ENCODE peak calls at places on chromosomes 7 and 10, in six cellular contexts. One of them, this sample, is unnamed.

GRCh38 chr10:128040096-128040495 is 86.1 kb downstream of the MKI67 start:
- DNase-seq in sigmoid colon: peak; percentile 51
- DNase-seq in K562: no peak
- DNase-seq in right lobe of liver: no peak
- DNase-seq in uterus: no peak
- DNase-seq in tibial nerve: no peak
- DNase-seq in this sample: no peak

GRCh38 chr7:23377134-23377533 is 78.0 kb downstream of the MALSU1 start:
- DNase-seq in sigmoid colon: no peak
- DNase-seq in K562: no peak
- DNase-seq in right lobe of liver: no peak
- DNase-seq in uterus: no peak
- DNase-seq in tibial nerve: no peak
- DNase-seq in this sample: no peak

GRCh38 chr10:108086502-108086901 is 922.0 kb upstream of the SORCS1 start:
- DNase-seq in sigmoid colon: no peak
- DNase-seq in K562: no peak
- DNase-seq in right lobe of liver: no peak
- DNase-seq in uterus: no peak
- DNase-seq in tibial nerve: no peak
- DNase-seq in this sample: no peak

GRCh38 chr10:44422631-44423030 is 37.7 kb upstream of the CXCL12 start:
- DNase-seq in sigmoid colon: no peak
- DNase-seq in K562: no peak
- DNase-seq in right lobe of liver: no peak
- DNase-seq in uterus: no peak
- DNase-seq in tibial nerve: no peak
- DNase-seq in this sample: no peak

GRCh38 chr7:15104411-15105092 is 202.0 kb upstream of the DGKB start:
- DNase-seq in sigmoid colon: no peak
- DNase-seq in K562: no peak
- DNase-seq in right lobe of liver: no peak
- DNase-seq in uterus: no peak
- DNase-seq in tibial nerve: no peak
- DNase-seq in this sample: no peak

GRCh38 chr7:110522061-110522750 is 568.7 kb upstream of the LRRN3 start:
- DNase-seq in sigmoid colon: no peak
- DNase-seq in K562: no peak
- DNase-seq in right lobe of liver: no peak
- DNase-seq in uterus: no peak
- DNase-seq in tibial nerve: no peak
- DNase-seq in this sample: no peak

GRCh38 chr7:84970683-84971082 is 216.2 kb downstream of the SEMA3D start:
- DNase-seq in sigmoid colon: no peak
- DNase-seq in K562: no peak
- DNase-seq in right lobe of liver: no peak
- DNase-seq in uterus: no peak
- DNase-seq in tibial nerve: no peak
- DNase-seq in this sample: no peak

GRCh38 chr7:30476401-30477145 is 2.0 kb downstream of the NOD1 start:
- DNase-seq in sigmoid colon: peak; percentile 54
- DNase-seq in K562: no peak
- DNase-seq in right lobe of liver: no peak
- DNase-seq in uterus: no peak
- DNase-seq in tibial nerve: no peak
- DNase-seq in this sample: no peak

GRCh38 chr7:45225560-45226335 is 68.2 kb downstream of the RAMP3 start:
- DNase-seq in sigmoid colon: no peak
- DNase-seq in K562: no peak
- DNase-seq in right lobe of liver: no peak
- DNase-seq in uterus: no peak
- DNase-seq in tibial nerve: no peak
- DNase-seq in this sample: no peak

GRCh38 chr10:37885850-37886249 is 28.4 kb upstream of the ZNF248 start:
- DNase-seq in sigmoid colon: no peak
- DNase-seq in K562: no peak
- DNase-seq in right lobe of liver: no peak
- DNase-seq in uterus: no peak
- DNase-seq in tibial nerve: no peak
- DNase-seq in this sample: no peak

GRCh38 chr10:62046522-62047239 is 145.2 kb downstream of the ARID5B start:
- DNase-seq in sigmoid colon: peak; percentile 77
- DNase-seq in K562: no peak
- DNase-seq in right lobe of liver: no peak
- DNase-seq in uterus: peak; percentile 63
- DNase-seq in tibial nerve: no peak
- DNase-seq in this sample: no peak

GRCh38 chr10:62045765-62046521 is 144.4 kb downstream of the ARID5B start:
- DNase-seq in sigmoid colon: no peak
- DNase-seq in K562: no peak
- DNase-seq in right lobe of liver: no peak
- DNase-seq in uterus: no peak
- DNase-seq in tibial nerve: no peak
- DNase-seq in this sample: no peak

GRCh38 chr10:62048473-62048872 is 147.0 kb downstream of the ARID5B start:
- DNase-seq in sigmoid colon: no peak
- DNase-seq in K562: no peak
- DNase-seq in right lobe of liver: no peak
- DNase-seq in uterus: no peak
- DNase-seq in tibial nerve: no peak
- DNase-seq in this sample: no peak

GRCh38 chr10:62047960-62048383 is 146.5 kb downstream of the ARID5B start:
- DNase-seq in sigmoid colon: peak; percentile 73
- DNase-seq in K562: no peak
- DNase-seq in right lobe of liver: no peak
- DNase-seq in uterus: no peak
- DNase-seq in tibial nerve: no peak
- DNase-seq in this sample: no peak

GRCh38 chr10:62047240-62047897 is 145.9 kb downstream of the ARID5B start:
- DNase-seq in sigmoid colon: no peak
- DNase-seq in K562: no peak
- DNase-seq in right lobe of liver: no peak
- DNase-seq in uterus: no peak
- DNase-seq in tibial nerve: no peak
- DNase-seq in this sample: no peak
- TF ChIP-seq POLR2A in sigmoid colon: no peak
- TF ChIP-seq POLR2A in K562: no peak
- TF ChIP-seq POLR2A in right lobe of liver: no peak
- TF ChIP-seq POLR2A in uterus: no peak
- TF ChIP-seq POLR2A in tibial nerve: no peak
- TF ChIP-seq POLR2A in this sample: no peak

GRCh38 chr7:142904128-142904527 is 18.6 kb upstream of the TRPV6 start:
- DNase-seq in sigmoid colon: no peak
- DNase-seq in K562: no peak
- DNase-seq in right lobe of liver: no peak
- DNase-seq in uterus: no peak
- DNase-seq in tibial nerve: no peak
- DNase-seq in this sample: no peak

GRCh38 chr7:142908290-142908689 is 22.7 kb upstream of the TRPV6 start:
- DNase-seq in sigmoid colon: no peak
- DNase-seq in K562: no peak
- DNase-seq in right lobe of liver: no peak
- DNase-seq in uterus: no peak
- DNase-seq in tibial nerve: no peak
- DNase-seq in this sample: no peak

GRCh38 chr7:142908921-142909870 is 23.7 kb upstream of the TRPV6 start:
- DNase-seq in sigmoid colon: no peak
- DNase-seq in K562: peak; percentile 51
- DNase-seq in right lobe of liver: no peak
- DNase-seq in uterus: no peak
- DNase-seq in tibial nerve: no peak
- DNase-seq in this sample: no peak

GRCh38 chr7:142906643-142907042 is 21.1 kb upstream of the TRPV6 start:
- DNase-seq in sigmoid colon: no peak
- DNase-seq in K562: no peak
- DNase-seq in right lobe of liver: no peak
- DNase-seq in uterus: no peak
- DNase-seq in tibial nerve: no peak
- DNase-seq in this sample: no peak

GRCh38 chr7:142905759-142906158 is 20.2 kb upstream of the TRPV6 start:
- DNase-seq in sigmoid colon: no peak
- DNase-seq in K562: no peak
- DNase-seq in right lobe of liver: no peak
- DNase-seq in uterus: no peak
- DNase-seq in tibial nerve: no peak
- DNase-seq in this sample: no peak
- TF ChIP-seq POLR2A in sigmoid colon: no peak
- TF ChIP-seq POLR2A in K562: no peak
- TF ChIP-seq POLR2A in right lobe of liver: no peak
- TF ChIP-seq POLR2A in uterus: no peak
- TF ChIP-seq POLR2A in tibial nerve: no peak
- TF ChIP-seq POLR2A in this sample: no peak

GRCh38 chr10:100535715-100536353 is at the start of gene HIF1AN:
- DNase-seq in sigmoid colon: peak; percentile 95
- DNase-seq in K562: peak; percentile 93
- DNase-seq in right lobe of liver: peak; percentile 84
- DNase-seq in uterus: peak; percentile 87
- DNase-seq in tibial nerve: peak; percentile 77
- DNase-seq in this sample: peak; percentile 79
- TF ChIP-seq POLR2A in sigmoid colon: peak; percentile 75
- TF ChIP-seq POLR2A in K562: peak; percentile 92
- TF ChIP-seq POLR2A in right lobe of liver: peak; percentile 66
- TF ChIP-seq POLR2A in uterus: peak; percentile 73
- TF ChIP-seq POLR2A in tibial nerve: peak; percentile 69
- TF ChIP-seq POLR2A in this sample: peak; percentile 84

DNA sequence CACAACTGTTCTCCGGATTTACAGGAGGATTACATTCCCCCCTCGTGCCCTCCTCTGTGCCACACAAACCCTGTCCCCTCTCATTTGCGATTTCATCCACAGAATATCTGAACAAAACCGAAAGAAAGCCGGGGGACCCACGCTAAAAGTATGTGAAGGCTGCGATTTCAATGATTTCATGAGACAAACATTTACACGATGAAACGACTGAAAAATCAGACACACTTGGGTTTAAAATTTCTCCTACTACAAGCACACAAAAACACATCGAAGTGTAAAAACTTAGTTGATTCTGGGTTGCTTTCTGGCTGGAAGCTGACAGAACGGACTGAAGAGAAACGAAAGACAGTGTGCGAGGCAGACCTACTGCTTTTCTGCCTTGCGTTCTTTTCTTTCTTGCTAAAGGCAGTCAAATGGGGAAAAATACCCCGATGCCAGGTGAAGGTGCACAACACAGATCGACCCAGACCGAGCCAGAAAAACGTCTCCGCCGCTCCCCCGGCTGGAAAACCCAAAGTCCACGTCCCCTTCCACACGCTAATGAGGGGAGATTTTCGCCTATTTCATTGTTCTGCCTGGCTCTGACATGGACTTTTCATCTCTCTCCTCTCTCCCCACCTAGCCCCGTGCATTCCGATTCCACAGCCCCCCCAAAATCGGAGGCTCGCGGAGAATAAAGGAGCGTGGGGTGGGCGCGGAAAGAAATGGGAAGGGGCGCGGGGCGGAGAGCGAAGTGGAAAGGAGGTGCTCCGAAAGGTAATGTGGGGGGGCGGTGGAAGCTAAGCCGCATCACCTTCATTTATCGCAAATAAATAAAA is 1.1 kb downstream of the HIPK2 start:
- DNase-seq in sigmoid colon: no peak
- DNase-seq in K562: peak; percentile 61
- DNase-seq in right lobe of liver: peak; percentile 28
- DNase-seq in uterus: peak; percentile 20
- DNase-seq in tibial nerve: no peak
- DNase-seq in this sample: peak; percentile 46
- TF ChIP-seq POLR2A in sigmoid colon: no peak
- TF ChIP-seq POLR2A in K562: no peak
- TF ChIP-seq POLR2A in right lobe of liver: peak; percentile 40
- TF ChIP-seq POLR2A in uterus: no peak
- TF ChIP-seq POLR2A in tibial nerve: peak; percentile 29
- TF ChIP-seq POLR2A in this sample: no peak

GRCh38 chr10:11224792-11225448 is 207.2 kb downstream of the CELF2 start:
- DNase-seq in sigmoid colon: no peak
- DNase-seq in K562: no peak
- DNase-seq in right lobe of liver: no peak
- DNase-seq in uterus: no peak
- DNase-seq in tibial nerve: no peak
- DNase-seq in this sample: no peak
- TF ChIP-seq POLR2A in sigmoid colon: no peak
- TF ChIP-seq POLR2A in K562: no peak
- TF ChIP-seq POLR2A in right lobe of liver: no peak
- TF ChIP-seq POLR2A in uterus: no peak
- TF ChIP-seq POLR2A in tibial nerve: no peak
- TF ChIP-seq POLR2A in this sample: no peak

GRCh38 chr10:3779146-3779707 is 5.8 kb downstream of the KLF6 start:
- DNase-seq in sigmoid colon: no peak
- DNase-seq in K562: no peak
- DNase-seq in right lobe of liver: no peak
- DNase-seq in uterus: no peak
- DNase-seq in tibial nerve: no peak
- DNase-seq in this sample: no peak
- TF ChIP-seq POLR2A in sigmoid colon: no peak
- TF ChIP-seq POLR2A in K562: no peak
- TF ChIP-seq POLR2A in right lobe of liver: no peak
- TF ChIP-seq POLR2A in uterus: no peak
- TF ChIP-seq POLR2A in tibial nerve: no peak
- TF ChIP-seq POLR2A in this sample: no peak

GRCh38 chr10:133308431-133309110 is at the start of the genes TUBGCP2 and ZNF511:
- DNase-seq in sigmoid colon: peak; percentile 94
- DNase-seq in K562: peak; percentile 85
- DNase-seq in right lobe of liver: peak; percentile 89
- DNase-seq in uterus: peak; percentile 88
- DNase-seq in tibial nerve: peak; percentile 75
- DNase-seq in this sample: peak; percentile 53
- TF ChIP-seq POLR2A in sigmoid colon: no peak
- TF ChIP-seq POLR2A in K562: peak; percentile 67
- TF ChIP-seq POLR2A in right lobe of liver: peak; percentile 79
- TF ChIP-seq POLR2A in uterus: peak; percentile 85
- TF ChIP-seq POLR2A in tibial nerve: peak; percentile 72
- TF ChIP-seq POLR2A in this sample: peak; percentile 56

GRCh38 chr10:103677486-103677885 is 177.9 kb downstream of the SH3PXD2A start:
- DNase-seq in sigmoid colon: no peak
- DNase-seq in K562: no peak
- DNase-seq in right lobe of liver: no peak
- DNase-seq in uterus: no peak
- DNase-seq in tibial nerve: no peak
- DNase-seq in this sample: no peak
- TF ChIP-seq POLR2A in sigmoid colon: no peak
- TF ChIP-seq POLR2A in K562: no peak
- TF ChIP-seq POLR2A in right lobe of liver: no peak
- TF ChIP-seq POLR2A in uterus: no peak
- TF ChIP-seq POLR2A in tibial nerve: no peak
- TF ChIP-seq POLR2A in this sample: no peak

GRCh38 chr10:24254180-24254579 is 45.2 kb downstream of the KIAA1217 start:
- DNase-seq in sigmoid colon: no peak
- DNase-seq in K562: no peak
- DNase-seq in right lobe of liver: no peak
- DNase-seq in uterus: no peak
- DNase-seq in tibial nerve: no peak
- DNase-seq in this sample: no peak

GRCh38 chr10:24256619-24257018 is 47.7 kb downstream of the KIAA1217 start:
- DNase-seq in sigmoid colon: no peak
- DNase-seq in K562: peak; percentile 12
- DNase-seq in right lobe of liver: no peak
- DNase-seq in uterus: no peak
- DNase-seq in tibial nerve: no peak
- DNase-seq in this sample: no peak

GRCh38 chr10:24255907-24256306 is 47.0 kb downstream of the KIAA1217 start:
- DNase-seq in sigmoid colon: no peak
- DNase-seq in K562: no peak
- DNase-seq in right lobe of liver: no peak
- DNase-seq in uterus: no peak
- DNase-seq in tibial nerve: no peak
- DNase-seq in this sample: no peak

GRCh38 chr10:24257588-24257987 is 48.6 kb downstream of the KIAA1217 start:
- DNase-seq in sigmoid colon: no peak
- DNase-seq in K562: no peak
- DNase-seq in right lobe of liver: no peak
- DNase-seq in uterus: no peak
- DNase-seq in tibial nerve: no peak
- DNase-seq in this sample: no peak

GRCh38 chr10:24255115-24255895 is 46.4 kb downstream of the KIAA1217 start:
- DNase-seq in sigmoid colon: no peak
- DNase-seq in K562: no peak
- DNase-seq in right lobe of liver: no peak
- DNase-seq in uterus: no peak
- DNase-seq in tibial nerve: no peak
- DNase-seq in this sample: no peak
- TF ChIP-seq POLR2A in sigmoid colon: no peak
- TF ChIP-seq POLR2A in K562: no peak
- TF ChIP-seq POLR2A in right lobe of liver: no peak
- TF ChIP-seq POLR2A in uterus: no peak
- TF ChIP-seq POLR2A in tibial nerve: no peak
- TF ChIP-seq POLR2A in this sample: no peak